ENCODE peak calls at places on chromosome 18, in six cellular contexts. Y is adrenal gland, L is tibial nerve, M is psoas muscle, D is transverse colon, H is lower lobe of right lung. T is an unnamed sample. For H3K4me1, the result is how much of the 10 kb centered on the place peaks cover.

GRCh38 chr18:58884694-58885093 is 20.0 kb downstream of the ZNF532 start:
- DNase-seq in L (no peak), D (no peak), Y (no peak), H (no peak), M (no peak), T (no peak)

GRCh38 chr18:56067216-56067611 is 479.2 kb upstream of the TCF4 start:
- DNase-seq in L (no peak), M (no peak), H (no peak), D (no peak), Y (no peak), T (no peak)

GRCh38 chr18:14978962-14979535 is 231.1 kb downstream of the ANKRD30B start:
- DNase-seq in M (no peak), L (no peak), Y (no peak), D (peak), H (no peak), T (no peak)

GRCh38 chr18:6561029-6561861 is 146.5 kb upstream of the L3MBTL4 start:
- DNase-seq in D (peak), H (peak), M (peak), L (peak), Y (peak), T (peak)

GRCh38 chr18:7593194-7593819 is 26.2 kb downstream of the PTPRM start:
- DNase-seq in L (no peak), Y (no peak), H (no peak), M (no peak), D (no peak), T (no peak)

GRCh38 chr18:10003281-10003680 is 89.5 kb downstream of the VAPA start:
- DNase-seq in Y (no peak), H (no peak), D (no peak), M (no peak), L (no peak), T (no peak)

GRCh38 chr18:22789600-22789999 is 143.5 kb upstream of the RBBP8 start:
- DNase-seq in L (no peak), M (no peak), D (no peak), Y (no peak), H (no peak), T (no peak)

GRCh38 chr18:36284671-36285295 is 12.7 kb upstream of the FHOD3 start:
- DNase-seq in Y (peak), D (peak), L (peak), H (no peak), M (no peak), T (no peak)

GRCh38 chr18:10119991-10120390 is 206.2 kb downstream of the VAPA start:
- DNase-seq in Y (no peak), M (no peak), H (no peak), L (no peak), D (no peak), T (no peak)

GRCh38 chr18:46736136-46736535 is 20.7 kb downstream of the ST8SIA5 start:
- DNase-seq in H (no peak), Y (no peak), L (no peak), M (no peak), D (no peak), T (no peak)

GRCh38 chr18:10111944-10112343 is 198.1 kb downstream of the VAPA start:
- DNase-seq in Y (no peak), H (no peak), M (no peak), D (no peak), L (no peak), T (no peak)

GRCh38 chr18:45518770-45519169 is 96.5 kb upstream of the SLC14A2 start:
- DNase-seq in Y (no peak), M (no peak), H (no peak), D (no peak), L (no peak), T (no peak)

GRCh38 chr18:48611196-48611595 is 72.4 kb downstream of the CTIF start:
- DNase-seq in L (no peak), H (no peak), Y (no peak), M (no peak), D (no peak), T (no peak)

GRCh38 chr18:77124452-77124922 is 8.1 kb downstream of the MBP start:
- DNase-seq in D (no peak), L (no peak), H (no peak), M (no peak), Y (no peak), T (no peak)

GRCh38 chr18:77207540-77207939 is 42.1 kb upstream of the GALR1 start:
- DNase-seq in Y (peak), D (peak), M (peak), H (peak), L (peak), T (peak)

GRCh38 chr18:23231340-23232021 is 96.2 kb downstream of the CABLES1 start:
- DNase-seq in M (peak), Y (peak), D (peak), H (peak), L (peak), T (peak)

GRCh38 chr18:50340078-50340477 is 34.8 kb upstream of the SKA1 start:
- DNase-seq in L (no peak), Y (no peak), M (no peak), D (no peak), H (no peak), T (no peak)

GRCh38 chr18:5630766-5631413 is 87.1 kb upstream of the EPB41L3 start:
- DNase-seq in Y (no peak), L (no peak), H (no peak), D (no peak), M (no peak), T (no peak)

GRCh38 chr18:27075828-27076227 is 109.3 kb downstream of the CHST9 start:
- DNase-seq in Y (no peak), M (no peak), H (no peak), D (no peak), L (no peak), T (no peak)

DNA sequence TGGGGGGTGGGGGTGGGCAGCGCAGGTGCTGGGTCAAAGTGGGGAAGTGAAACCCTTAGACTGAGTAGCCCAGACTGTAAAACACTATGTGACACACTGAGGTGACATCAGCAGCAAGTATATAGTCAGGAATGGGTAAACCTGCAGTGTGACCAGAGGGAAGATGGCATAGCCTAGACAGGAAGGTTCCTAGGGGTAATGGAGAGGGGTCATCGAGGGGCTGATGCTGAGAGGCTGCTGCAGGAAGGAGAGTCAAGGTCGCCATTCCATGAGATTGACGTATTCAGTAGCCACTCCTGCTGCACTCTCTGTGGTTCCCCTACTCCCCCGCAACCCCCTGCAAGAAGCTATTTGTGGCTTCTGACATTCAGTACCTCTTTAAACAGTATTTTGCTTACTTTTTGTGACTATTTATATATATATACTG is 111.7 kb downstream of the CHST9 start:
- DNase-seq in Y (no peak), H (no peak), D (no peak), M (no peak), L (no peak), T (no peak)
- H3K4me3 ChIP-seq in Y (no peak), H (no peak), D (no peak), M (no peak), L (no peak), T (no peak)

DNA sequence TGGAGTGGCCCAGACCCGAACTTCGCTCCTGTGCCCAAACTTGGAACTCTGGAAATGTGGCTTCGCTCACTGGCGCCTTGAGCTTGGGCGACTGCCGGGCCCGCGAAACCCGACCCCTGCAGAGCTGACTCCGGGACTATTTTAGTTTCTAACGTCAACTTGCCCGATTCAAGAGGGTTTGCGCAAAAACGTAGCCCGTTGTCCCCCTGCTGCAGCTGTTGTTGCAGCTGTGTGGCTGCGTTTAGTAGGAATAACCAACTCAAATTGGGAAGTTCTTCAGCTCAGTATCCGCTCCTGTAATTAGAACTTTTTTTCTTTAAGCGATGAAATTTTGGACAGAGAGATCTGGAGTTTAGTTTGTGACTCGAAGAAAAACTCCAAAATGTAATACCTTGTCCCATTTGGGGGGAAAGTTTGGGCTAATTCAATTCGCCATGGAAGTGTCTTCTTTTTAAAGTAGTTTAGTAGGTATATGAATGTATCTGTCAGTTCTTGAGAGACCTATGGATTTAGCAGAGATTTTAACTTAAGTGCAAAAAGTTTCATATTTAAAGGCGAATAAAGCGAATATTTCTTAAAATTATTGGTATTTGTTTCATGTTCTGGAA is 565 bp downstream of the MYL12A start:
- DNase-seq in L (peak), M (peak), Y (peak), H (no peak), D (peak), T (peak)
- H3K4me1 ChIP-seq in L (under half), M (half or more), Y (under half), H (half or more), D (under half), T (half or more)

GRCh38 chr18:686339-687111 is 25.9 kb downstream of the ENOSF1 start:
- DNase-seq in H (no peak), Y (peak), L (no peak), M (no peak), D (no peak), T (no peak)
- TF ChIP-seq CTCF in H (no peak), Y (no peak), L (no peak), M (no peak), D (no peak), T (no peak)

DNA sequence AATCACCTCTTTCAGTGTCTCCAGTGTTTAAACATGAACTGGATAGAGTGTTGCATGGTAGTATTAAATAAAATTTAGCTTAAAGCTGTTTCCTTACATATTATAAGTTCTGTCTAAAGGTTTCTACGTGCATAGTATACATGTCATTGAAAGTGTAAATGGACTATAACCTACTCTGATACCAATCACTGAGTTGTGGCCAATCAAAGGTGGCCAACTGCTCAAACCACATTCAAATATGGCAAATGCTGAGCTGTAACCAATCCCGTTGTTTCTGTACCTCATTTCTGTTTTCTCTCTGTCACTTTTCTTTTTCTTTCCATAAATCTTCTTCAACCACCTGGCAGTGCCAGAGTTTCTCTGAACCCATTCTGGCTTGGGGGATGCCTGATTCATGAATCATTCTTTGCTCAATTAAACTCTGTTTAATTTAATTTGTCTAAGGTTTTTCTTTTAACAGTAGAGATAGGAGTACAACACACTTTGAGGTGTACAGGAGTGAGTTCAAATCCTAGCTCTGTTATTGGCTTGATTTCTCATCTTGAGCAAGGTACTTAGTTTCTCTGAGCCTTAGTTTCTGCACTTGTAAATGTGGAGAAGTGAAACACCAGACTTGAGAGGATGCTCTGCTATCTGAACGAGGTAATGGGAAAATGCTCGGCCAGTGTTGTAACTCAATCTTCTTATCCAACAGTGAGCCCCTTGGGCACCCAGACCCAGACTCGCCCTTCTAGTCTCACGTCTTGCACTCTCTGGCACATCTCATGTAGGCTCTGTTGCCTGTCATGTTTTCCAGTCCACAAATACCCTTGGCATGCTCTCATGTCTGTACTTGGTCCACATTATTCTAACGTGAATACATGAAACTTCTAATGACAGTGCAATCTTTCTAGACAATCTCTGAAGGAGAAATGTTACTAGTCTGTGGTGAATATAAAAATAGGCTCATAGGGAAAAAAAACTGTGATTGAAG is 228.0 kb downstream of the PIK3C3 start:
- DNase-seq in Y (no peak), D (no peak), L (no peak), M (no peak), H (no peak), T (no peak)
- H3K4me3 ChIP-seq in Y (no peak), D (no peak), L (no peak), M (no peak), H (no peak), T (no peak)

GRCh38 chr18:30288662-30289414 is 753.7 kb downstream of the DSC3 start:
- DNase-seq in Y (no peak), H (no peak), L (no peak), D (no peak), M (no peak), T (no peak)
- H3K4me1 ChIP-seq in Y (under half), H (under half), L (under half), D (under half), M (under half), T (under half)

DNA sequence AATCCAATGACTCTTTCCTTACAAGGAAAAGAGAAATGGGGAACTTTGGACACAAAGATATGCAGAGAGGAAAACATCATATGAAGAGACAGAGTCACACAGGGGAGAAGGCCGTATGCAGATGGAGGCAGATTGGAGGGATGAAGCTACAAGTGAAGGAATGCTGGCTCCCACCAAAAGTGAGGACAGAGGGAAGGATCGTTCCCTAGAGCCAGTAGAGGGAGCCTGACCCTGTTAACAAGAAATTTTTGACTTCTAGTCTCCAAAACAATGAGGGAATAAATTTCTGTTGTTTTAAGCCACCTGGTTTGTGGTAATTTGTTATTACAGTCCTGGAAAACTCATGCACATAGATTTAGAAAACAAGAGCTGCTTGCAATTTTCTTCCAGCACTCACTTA is 169.3 kb downstream of the PMAIP1 start:
- DNase-seq in H (no peak), D (no peak), M (no peak), Y (no peak), L (no peak), T (no peak)
- TF ChIP-seq CTCF in H (no peak), D (no peak), M (no peak), Y (no peak), L (no peak), T (no peak)

GRCh38 chr18:63951302-63951705 is 2.2 kb downstream of the HMSD start:
- DNase-seq in M (no peak), H (no peak), Y (no peak), D (no peak), L (no peak), T (no peak)
- H3K4me3 ChIP-seq in M (no peak), H (no peak), Y (no peak), D (no peak), L (no peak), T (no peak)

GRCh38 chr18:24234850-24235418 is 96.1 kb downstream of the CABYR start:
- DNase-seq in H (no peak), M (no peak), L (no peak), D (no peak), Y (no peak), T (no peak)
- H3K4me1 ChIP-seq in H (under half), M (under half), L (under half), D (under half), Y (under half), T (half or more)

DNA sequence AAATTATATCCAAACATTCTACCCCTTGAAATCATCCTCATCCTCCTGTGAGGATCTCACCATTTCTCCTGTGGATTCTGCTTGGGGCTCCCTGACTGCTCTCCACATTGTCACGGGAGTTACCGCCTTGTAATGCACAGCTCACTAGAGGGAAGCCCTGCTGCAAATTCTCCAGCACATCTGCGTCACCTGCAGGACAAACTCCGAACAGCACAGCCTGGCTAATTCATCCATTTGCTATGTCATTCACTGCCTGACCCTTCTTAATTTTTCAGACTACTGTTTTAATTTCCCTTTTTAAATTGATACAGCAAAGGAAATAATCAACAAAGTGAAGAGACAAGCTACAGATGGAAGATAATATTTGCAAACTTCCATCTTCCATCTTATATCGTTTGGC is 627.4 kb downstream of the FBXO15 start:
- DNase-seq in Y (no peak), H (no peak), M (no peak), L (no peak), D (no peak), T (no peak)
- TF ChIP-seq CTCF in Y (no peak), H (no peak), M (no peak), L (no peak), D (no peak), T (peak)

DNA sequence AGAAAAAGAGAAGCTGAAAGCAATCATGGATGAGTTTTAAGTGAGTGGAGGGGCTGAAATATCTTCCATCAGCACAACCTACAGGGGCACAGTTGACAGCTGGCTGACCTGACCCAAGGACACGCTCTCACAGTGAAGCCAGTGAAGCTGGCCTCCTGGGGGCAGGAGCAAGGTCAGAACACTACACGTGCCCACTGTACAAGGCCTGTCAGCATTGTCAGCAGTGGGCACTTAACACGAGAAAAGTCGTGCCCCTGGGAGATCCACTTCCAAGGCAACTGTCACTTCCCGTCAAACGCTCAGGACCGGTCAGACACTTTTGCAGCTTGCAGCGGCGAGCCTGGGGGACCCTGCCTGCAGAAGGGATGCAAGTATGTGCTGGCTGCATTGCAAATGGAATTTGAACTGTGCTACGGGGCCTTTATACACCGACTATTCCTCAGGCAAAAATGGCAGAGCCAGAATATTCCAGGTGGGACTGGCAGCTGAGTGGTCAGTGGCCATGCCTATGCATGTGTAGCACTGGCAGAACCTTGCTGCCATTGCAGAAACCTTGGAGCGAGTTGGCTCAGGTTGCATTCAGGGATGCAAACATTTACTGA is 176.2 kb downstream of the BCL2 start:
- DNase-seq in L (no peak), H (no peak), M (no peak), Y (no peak), D (no peak), T (no peak)
- H3K4me3 ChIP-seq in L (no peak), H (no peak), M (no peak), Y (no peak), D (no peak), T (no peak)

T was measured in left ventricle myocardium inferior.